ENCODE peak calls at places on chromosome 15, in ten cellular contexts. B is H1; O is dermis blood vessel endothelial cell; R is islet precursor cell; D is GM23248; K is activated naive CD4-positive, alpha-beta T cell treated with Interleukin-2 at 50 U/mL for 16 hours; Q is fibroblast of villous mesenchyme; U is activated gamma-delta T cell treated with Interleukin-2 at 50 U/mL for 16 hours; S is activated T-cell treated with anti-CD3 and anti-CD28 coated beads for 24 hours; F is D721Med. W is an unnamed sample.

GRCh38 chr15:90560229-90560771 is 30.6 kb downstream of the CRTC3 start:
- DNase-seq in F (no peak), D (peak), Q (peak), R (peak), S (no peak), U (no peak), B (no peak), O (peak), K (no peak), W (no peak)

GRCh38 chr15:60932051-60932915 is 296.8 kb downstream of the RORA start:
- DNase-seq in R (peak), U (peak), K (peak), F (no peak), S (peak), Q (no peak), B (no peak), D (peak), O (peak), W (no peak)

GRCh38 chr15:94403246-94403824 is 172.0 kb downstream of the MCTP2 start:
- DNase-seq in D (no peak), U (no peak), S (no peak), K (no peak), O (peak), F (no peak), R (no peak), Q (peak), B (no peak), W (no peak)

GRCh38 chr15:49239105-49239504 is 69.1 kb downstream of the GALK2 start:
- DNase-seq in B (no peak), F (no peak), U (no peak), K (no peak), O (no peak), S (no peak), Q (no peak), D (peak), R (no peak), W (no peak)

GRCh38 chr15:63915888-63916731 is 82.4 kb upstream of the HERC1 start:
- DNase-seq in O (peak), F (no peak), R (peak), S (no peak), K (no peak), Q (peak), U (no peak), B (no peak), D (peak), W (no peak)

GRCh38 chr15:26128611-26129140 is 265.5 kb upstream of the ATP10A start:
- DNase-seq in F (no peak), B (no peak), D (peak), Q (no peak), R (no peak), K (no peak), S (no peak), U (no peak), O (no peak), W (no peak)

GRCh38 chr15:63256433-63256884 is 20.9 kb upstream of the APH1B start:
- DNase-seq in D (peak), Q (peak), F (no peak), R (no peak), K (no peak), B (no peak), O (peak), U (no peak), S (no peak), W (no peak)

GRCh38 chr15:40320931-40321371 is 2.5 kb upstream of the INAFM2 start:
- DNase-seq in R (no peak), Q (peak), B (no peak), O (peak), U (peak), F (peak), S (peak), K (peak), D (peak), W (no peak)

GRCh38 chr15:79028411-79028964 is 62.1 kb downstream of the RASGRF1 start:
- DNase-seq in R (peak), F (no peak), D (peak), S (no peak), U (no peak), Q (peak), O (peak), K (peak), B (peak), W (no peak)